ENCODE peak calls at places on chromosomes 16 and 17, in nine cellular contexts. J is stimulated activated CD4-positive, alpha-beta T cell treated with anti-CD3 and anti-CD28 coated beads, Interleukin-15, amount 100 ng/mL, for 1 hour; C is neural progenitor cell; G is NCI-H1694; A is Right ventricle myocardium superior; Y is CD8-positive, alpha-beta T cell; S is iPS DF 19.7; N is endothelial cell; U is HCT116. W is an unnamed sample.

GRCh38 chr17:60106377-60107059 is 27.8 kb upstream of the HEATR6 start:
- DNase-seq in U (no peak), C (no peak), J (no peak), Y (no peak), A (no peak), N (no peak), S (no peak), G (no peak), W (no peak)

GRCh38 chr17:43998552-43998951 is 5.9 kb upstream of the NAGS start:
- DNase-seq in Y (no peak), G (no peak), A (no peak), J (no peak), C (no peak), N (no peak), S (no peak), U (no peak), W (no peak)

GRCh38 chr16:88934066-88934667 is 42.8 kb downstream of the CBFA2T3 start:
- DNase-seq in A (no peak), N (no peak), U (no peak), S (no peak), G (no peak), Y (no peak), C (no peak), J (no peak), W (no peak)

GRCh38 chr16:78127130-78127529 is 27.7 kb downstream of the WWOX start:
- DNase-seq in U (no peak), G (no peak), N (no peak), C (no peak), J (no peak), A (no peak), Y (no peak), S (no peak), W (no peak)

GRCh38 chr16:16092925-16093624 is 130.2 kb downstream of the ABCC6 start:
- DNase-seq in A (no peak), C (no peak), G (peak), N (no peak), S (no peak), U (no peak), Y (no peak), J (no peak), W (no peak)

GRCh38 chr16:86772671-86773338 is 194.5 kb downstream of the FOXL1 start:
- DNase-seq in G (no peak), C (peak), A (no peak), S (no peak), N (no peak), Y (no peak), J (no peak), U (no peak), W (no peak)

GRCh38 chr17:43723697-43724359 is 34.8 kb downstream of the SOST start:
- DNase-seq in C (no peak), Y (no peak), A (no peak), N (no peak), U (peak), J (no peak), S (no peak), G (no peak), W (no peak)

GRCh38 chr17:81163703-81164413 is 1.4 kb upstream of the PVALEF start:
- DNase-seq in S (no peak), J (no peak), C (no peak), N (no peak), Y (no peak), A (no peak), G (no peak), U (no peak), W (no peak)

GRCh38 chr16:85112364-85112763 is at the start of gene CIBAR2:
- DNase-seq in U (no peak), G (no peak), Y (no peak), S (no peak), C (peak), N (no peak), A (no peak), J (no peak), W (no peak)

GRCh38 chr16:80875616-80876015 is 71.2 kb upstream of the CDYL2 start:
- DNase-seq in C (no peak), N (no peak), J (no peak), A (no peak), Y (no peak), G (no peak), U (no peak), S (no peak), W (no peak)

GRCh38 chr17:67488768-67489167 is 111.7 kb downstream of the PITPNC1 start:
- DNase-seq in G (no peak), S (no peak), A (no peak), C (no peak), Y (no peak), U (no peak), N (no peak), J (no peak), W (no peak)

GRCh38 chr16:1057252-1057932 is 15.2 kb upstream of the SSTR5 start:
- DNase-seq in U (no peak), J (peak), N (peak), A (no peak), Y (peak), G (no peak), C (peak), S (no peak), W (peak)

GRCh38 chr17:73657473-73658116 is 13.3 kb upstream of the SDK2 start:
- DNase-seq in U (peak), C (peak), G (peak), J (no peak), A (peak), N (peak), Y (peak), S (no peak), W (peak)

GRCh38 chr16:4200000-4200780 is 41.7 kb downstream of the SRL start:
- DNase-seq in S (no peak), U (peak), Y (no peak), A (peak), C (peak), G (peak), J (no peak), N (peak), W (peak)

GRCh38 chr16:47144559-47144877 is 773 bp upstream of the NETO2 start:
- DNase-seq in Y (no peak), N (no peak), A (no peak), S (no peak), C (no peak), J (no peak), U (no peak), G (no peak), W (no peak)

GRCh38 chr16:71350821-71351557 is 7.5 kb upstream of the CALB2 start:
- DNase-seq in U (no peak), Y (peak), S (no peak), G (no peak), A (no peak), J (no peak), N (no peak), C (no peak), W (no peak)

GRCh38 chr16:35749253-35750141 is 2290.1 kb downstream of the TP53TG3F start:
- DNase-seq in A (no peak), Y (peak), N (no peak), G (no peak), S (no peak), J (no peak), C (no peak), U (no peak), W (no peak)

GRCh38 chr17:34465756-34466155 is 102.7 kb upstream of the CCL1 start:
- DNase-seq in U (no peak), A (no peak), N (no peak), Y (no peak), C (no peak), G (no peak), S (no peak), J (no peak), W (no peak)

GRCh38 chr17:82435103-82435502 is 15.4 kb downstream of the CYBC1 start:
- DNase-seq in N (no peak), S (no peak), Y (no peak), J (no peak), U (no peak), C (no peak), G (no peak), A (no peak), W (no peak)

GRCh38 chr17:63082952-63083351 is 116.9 kb downstream of the TANC2 start:
- DNase-seq in N (no peak), G (no peak), U (no peak), C (no peak), S (no peak), J (no peak), Y (no peak), A (no peak), W (no peak)

W was measured in right lobe of liver.